ENCODE peak calls at places on chromosome 3, in seven cellular contexts. W, N, Q, D, G, P and V are unnamed samples.

GRCh38 chr3:51373658-51374421 is 11.3 kb upstream of the MANF start:
- DNase-seq in D (no peak), Q (no peak), W (no peak), G (no peak), P (peak; percentile 11), N (no peak), V (peak; percentile 15)

GRCh38 chr3:33557279-33557678 is 117.1 kb upstream of the UBP1 start:
- DNase-seq in Q (no peak), P (no peak), N (no peak), G (no peak), W (no peak), D (no peak), V (no peak)

GRCh38 chr3:16761576-16761975 is 123.2 kb upstream of the PLCL2 start:
- DNase-seq in D (no peak), W (no peak), G (no peak), Q (no peak), P (no peak), N (no peak), V (no peak)

GRCh38 chr3:182490601-182491485 is 302.5 kb upstream of the ATP11B start:
- DNase-seq in G (no peak), D (peak; percentile 15), N (no peak), Q (peak; percentile 7), P (peak; percentile 37), W (no peak), V (peak; percentile 22)

GRCh38 chr3:58120075-58120812 is 90.5 kb downstream of the DNASE1L3 start:
- DNase-seq in P (no peak), G (no peak), W (no peak), N (peak; percentile 39), Q (peak; percentile 60), D (peak; percentile 58), V (no peak)

GRCh38 chr3:30871720-30872119 is 22.7 kb downstream of the GADL1 start:
- DNase-seq in N (no peak), W (no peak), P (no peak), Q (no peak), G (no peak), D (peak; percentile 20), V (no peak)

GRCh38 chr3:53938645-53939044 is 47.0 kb upstream of the SELENOK start:
- DNase-seq in Q (peak; percentile 20), P (no peak), G (peak; percentile 15), D (peak; percentile 72), W (peak; percentile 56), N (no peak), V (peak; percentile 40)

GRCh38 chr3:148748323-148748722 is 50.6 kb downstream of the AGTR1 start:
- DNase-seq in N (no peak), Q (no peak), P (no peak), G (no peak), D (peak; percentile 20), W (no peak), V (no peak)

GRCh38 chr3:187971629-187972028 is 182.3 kb upstream of the LPP start:
- DNase-seq in D (no peak), G (no peak), Q (no peak), N (no peak), W (no peak), P (no peak), V (peak; percentile 40)

GRCh38 chr3:99429501-99429900 is 208.9 kb upstream of the COL8A1 start:
- DNase-seq in N (no peak), Q (no peak), G (no peak), P (no peak), W (no peak), D (no peak), V (no peak)

GRCh38 chr3:64063207-64063981 is 40.1 kb upstream of the PSMD6 start:
- DNase-seq in W (no peak), G (no peak), Q (no peak), D (peak; percentile 55), P (no peak), N (no peak), V (peak; percentile 26)

GRCh38 chr3:103851793-103852192 is 1417.0 kb downstream of the ZPLD1 start:
- DNase-seq in Q (no peak), D (no peak), N (no peak), G (no peak), W (no peak), P (no peak), V (no peak)

GRCh38 chr3:177610677-177611654 is 413.7 kb upstream of the TBL1XR1 start:
- DNase-seq in Q (no peak), N (no peak), D (no peak), W (no peak), P (peak; percentile 44), G (no peak), V (no peak)

GRCh38 chr3:481680-482079 is 285.1 kb downstream of the CHL1 start:
- DNase-seq in N (no peak), D (peak; percentile 11), P (no peak), G (no peak), W (peak; percentile 28), Q (no peak), V (no peak)

GRCh38 chr3:167684389-167684993 is 30.7 kb upstream of the WDR49 start:
- DNase-seq in G (peak; percentile 42), P (peak; percentile 57), Q (peak; percentile 61), N (peak; percentile 7), W (peak; percentile 36), D (peak; percentile 79), V (peak; percentile 41)

GRCh38 chr3:41274944-41275668 is 75.8 kb downstream of the CTNNB1 start:
- DNase-seq in P (peak; percentile 83), G (no peak), W (no peak), D (peak; percentile 86), N (no peak), Q (no peak), V (peak; percentile 84)

GRCh38 chr3:194204036-194204792 is 68.3 kb downstream of the HES1 start:
- DNase-seq in P (no peak), D (no peak), Q (peak; percentile 19), W (peak; percentile 45), N (no peak), G (peak; percentile 15), V (no peak)

GRCh38 chr3:10345911-10346310 is 25.0 kb upstream of the SEC13 start:
- DNase-seq in P (no peak), G (no peak), D (no peak), Q (no peak), N (no peak), W (no peak), V (no peak)

GRCh38 chr3:150223568-150223967 is 184.5 kb upstream of the TSC22D2 start:
- DNase-seq in W (no peak), P (no peak), D (no peak), G (no peak), Q (no peak), N (no peak), V (no peak)

GRCh38 chr3:44476181-44476599 is 1.3 kb downstream of the ZNF445 start:
- DNase-seq in N (no peak), P (no peak), Q (no peak), D (peak; percentile 68), W (no peak), G (no peak), V (no peak)

GRCh38 chr3:128459451-128459820 is 7.3 kb downstream of the DNAJB8 start:
- DNase-seq in W (no peak), G (no peak), Q (no peak), D (no peak), P (no peak), N (no peak), V (no peak)

GRCh38 chr3:78689378-78689777 is 1078.4 kb downstream of the ROBO1 start:
- DNase-seq in G (no peak), W (no peak), D (no peak), P (no peak), Q (no peak), N (no peak), V (no peak)

GRCh38 chr3:62686916-62687315 is 188.3 kb downstream of the CADPS start:
- DNase-seq in W (no peak), G (no peak), N (no peak), P (no peak), D (no peak), Q (no peak), V (no peak)

GRCh38 chr3:62682826-62683225 is 192.4 kb downstream of the CADPS start:
- DNase-seq in Q (no peak), W (no peak), N (no peak), D (no peak), G (no peak), P (no peak), V (no peak)

GRCh38 chr3:62686486-62686885 is 188.7 kb downstream of the CADPS start:
- DNase-seq in N (no peak), G (no peak), Q (no peak), D (peak; percentile 14), P (no peak), W (no peak), V (no peak)

GRCh38 chr3:62688050-62688449 is 187.2 kb downstream of the CADPS start:
- DNase-seq in W (no peak), P (no peak), N (no peak), G (no peak), Q (no peak), D (no peak), V (no peak)

GRCh38 chr3:62688812-62689211 is 186.4 kb downstream of the CADPS start:
- DNase-seq in G (no peak), D (no peak), N (no peak), P (no peak), Q (no peak), W (no peak), V (no peak)
- TF ChIP-seq CTCF in G (no peak), D (no peak), N (no peak), P (no peak), Q (no peak), W (no peak), V (no peak)

DNA sequence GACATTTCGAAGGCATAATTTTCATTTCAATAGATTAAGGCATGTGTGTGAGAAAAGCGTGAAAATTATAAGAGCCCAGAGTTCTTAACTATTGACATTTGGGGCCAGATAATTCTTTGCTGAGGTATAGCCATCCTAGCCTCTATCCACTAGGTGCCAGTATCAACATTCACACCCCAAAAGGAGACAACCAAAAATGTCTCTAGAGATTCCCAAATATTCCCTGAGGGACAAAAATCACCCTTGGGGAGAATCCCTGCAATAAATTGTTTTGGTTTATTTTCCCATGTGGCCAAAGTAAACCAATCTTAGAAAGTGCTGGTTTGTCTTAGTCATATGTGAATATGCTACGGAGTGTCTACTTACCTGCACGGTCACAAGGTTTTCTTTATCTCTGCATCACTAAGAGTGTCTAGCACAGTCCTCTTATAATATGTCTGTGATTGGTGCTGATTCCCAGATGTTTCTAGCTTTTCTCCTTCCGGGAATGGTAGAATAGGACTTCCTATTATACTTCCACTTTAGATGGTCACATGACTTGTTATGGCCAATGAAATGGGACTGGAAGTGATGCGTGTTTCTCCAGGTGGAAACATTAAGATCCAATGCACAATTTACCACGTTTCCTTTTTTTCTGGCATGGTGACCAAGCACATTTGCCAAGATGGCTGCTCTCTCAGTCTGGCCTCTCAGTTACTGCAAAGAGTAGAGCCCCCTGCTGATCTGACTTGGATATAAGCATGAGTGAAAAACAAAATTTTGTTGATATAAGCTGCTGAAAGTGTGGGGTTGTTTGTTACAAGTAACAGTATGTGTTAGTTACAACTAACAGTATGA is 8.0 kb upstream of the KBTBD8 start:
- DNase-seq in P (peak; percentile 36), G (no peak), W (peak; percentile 35), N (no peak), Q (no peak), D (peak; percentile 30), V (no peak)
- TF ChIP-seq CTCF in P (no peak), G (peak; percentile 28), W (peak; percentile 58), N (no peak), Q (no peak), D (peak; percentile 54), V (no peak)

GRCh38 chr3:14602006-14602803 is 49.4 kb upstream of the CCDC174 start:
- DNase-seq in G (peak; percentile 29), P (no peak), D (no peak), N (no peak), Q (no peak), W (no peak), V (no peak)
- TF ChIP-seq CTCF in G (peak; percentile 58), P (no peak), D (no peak), N (no peak), Q (no peak), W (no peak), V (peak; percentile 41)

GRCh38 chr3:197458179-197458707 is 97.5 kb downstream of the BDH1 start:
- DNase-seq in G (no peak), D (peak; percentile 43), P (peak; percentile 28), W (peak; percentile 24), N (no peak), Q (no peak), V (no peak)
- TF ChIP-seq CTCF in G (peak; percentile 33), D (peak; percentile 61), P (peak; percentile 34), W (no peak), N (no peak), Q (peak; percentile 7), V (peak; percentile 21)